ENCODE peak calls at places on chromosome 6, in ten cellular contexts. One of them, this sample, is unnamed.

GRCh38 chr6:44166116-44166515 is 7.5 kb downstream of the CAPN11 start:
- DNase-seq in NCI-H774: no peak
- DNase-seq in T follicular helper cell: no peak
- DNase-seq in iPS-NIHi11: no peak
- DNase-seq in BJ: no peak
- DNase-seq in foreskin fibroblast: no peak
- DNase-seq in left colon: no peak
- DNase-seq in ELR: no peak
- DNase-seq in HS-27A: no peak
- DNase-seq in upper lobe of right lung: no peak
- DNase-seq in this sample: no peak

GRCh38 chr6:143620461-143620860 is 57.3 kb upstream of the PHACTR2 start:
- DNase-seq in T follicular helper cell: no peak
- DNase-seq in ELR: peak
- DNase-seq in left colon: peak
- DNase-seq in HS-27A: peak
- DNase-seq in foreskin fibroblast: peak
- DNase-seq in BJ: no peak
- DNase-seq in upper lobe of right lung: no peak
- DNase-seq in NCI-H774: no peak
- DNase-seq in iPS-NIHi11: no peak
- DNase-seq in this sample: no peak

GRCh38 chr6:25369450-25370086 is 90.4 kb downstream of the CARMIL1 start:
- DNase-seq in T follicular helper cell: no peak
- DNase-seq in foreskin fibroblast: no peak
- DNase-seq in NCI-H774: peak
- DNase-seq in left colon: peak
- DNase-seq in BJ: no peak
- DNase-seq in iPS-NIHi11: no peak
- DNase-seq in ELR: no peak
- DNase-seq in HS-27A: no peak
- DNase-seq in upper lobe of right lung: no peak
- DNase-seq in this sample: no peak

GRCh38 chr6:118705799-118706481 is 54.5 kb upstream of the CEP85L start:
- DNase-seq in NCI-H774: no peak
- DNase-seq in HS-27A: peak
- DNase-seq in left colon: no peak
- DNase-seq in T follicular helper cell: no peak
- DNase-seq in BJ: no peak
- DNase-seq in upper lobe of right lung: no peak
- DNase-seq in ELR: peak
- DNase-seq in foreskin fibroblast: peak
- DNase-seq in iPS-NIHi11: peak
- DNase-seq in this sample: no peak

GRCh38 chr6:157985378-157986155 is 3.9 kb downstream of the SYNJ2 start:
- DNase-seq in left colon: peak
- DNase-seq in iPS-NIHi11: no peak
- DNase-seq in BJ: no peak
- DNase-seq in foreskin fibroblast: no peak
- DNase-seq in T follicular helper cell: no peak
- DNase-seq in ELR: peak
- DNase-seq in NCI-H774: peak
- DNase-seq in HS-27A: no peak
- DNase-seq in upper lobe of right lung: peak
- DNase-seq in this sample: no peak

GRCh38 chr6:157040191-157040590 is 263.0 kb downstream of the ARID1B start:
- DNase-seq in BJ: no peak
- DNase-seq in upper lobe of right lung: no peak
- DNase-seq in T follicular helper cell: no peak
- DNase-seq in NCI-H774: no peak
- DNase-seq in iPS-NIHi11: no peak
- DNase-seq in HS-27A: no peak
- DNase-seq in left colon: no peak
- DNase-seq in ELR: no peak
- DNase-seq in foreskin fibroblast: no peak
- DNase-seq in this sample: no peak

GRCh38 chr6:143822584-143823024 is 20.5 kb upstream of the LTV1 start:
- DNase-seq in left colon: no peak
- DNase-seq in BJ: no peak
- DNase-seq in NCI-H774: no peak
- DNase-seq in T follicular helper cell: no peak
- DNase-seq in ELR: peak
- DNase-seq in upper lobe of right lung: no peak
- DNase-seq in HS-27A: no peak
- DNase-seq in foreskin fibroblast: no peak
- DNase-seq in iPS-NIHi11: no peak
- DNase-seq in this sample: no peak

GRCh38 chr6:137738197-137738596 is 128.9 kb upstream of the TNFAIP3 start:
- DNase-seq in left colon: no peak
- DNase-seq in T follicular helper cell: no peak
- DNase-seq in NCI-H774: no peak
- DNase-seq in ELR: peak
- DNase-seq in iPS-NIHi11: no peak
- DNase-seq in HS-27A: no peak
- DNase-seq in foreskin fibroblast: peak
- DNase-seq in BJ: no peak
- DNase-seq in upper lobe of right lung: no peak
- DNase-seq in this sample: no peak

GRCh38 chr6:3532296-3532916 is 75.6 kb upstream of the SLC22A23 start:
- DNase-seq in NCI-H774: no peak
- DNase-seq in left colon: no peak
- DNase-seq in iPS-NIHi11: no peak
- DNase-seq in T follicular helper cell: no peak
- DNase-seq in ELR: no peak
- DNase-seq in HS-27A: no peak
- DNase-seq in BJ: no peak
- DNase-seq in upper lobe of right lung: no peak
- DNase-seq in foreskin fibroblast: no peak
- DNase-seq in this sample: no peak

GRCh38 chr6:22880686-22881433 is 311.5 kb downstream of the HDGFL1 start:
- DNase-seq in left colon: no peak
- DNase-seq in foreskin fibroblast: peak
- DNase-seq in iPS-NIHi11: no peak
- DNase-seq in T follicular helper cell: no peak
- DNase-seq in NCI-H774: no peak
- DNase-seq in ELR: peak
- DNase-seq in BJ: peak
- DNase-seq in upper lobe of right lung: no peak
- DNase-seq in HS-27A: peak
- DNase-seq in this sample: no peak

GRCh38 chr6:166005401-166005845 is 162.2 kb downstream of the TBXT start:
- DNase-seq in foreskin fibroblast: no peak
- DNase-seq in BJ: no peak
- DNase-seq in HS-27A: no peak
- DNase-seq in upper lobe of right lung: no peak
- DNase-seq in T follicular helper cell: no peak
- DNase-seq in NCI-H774: peak
- DNase-seq in iPS-NIHi11: peak
- DNase-seq in ELR: peak
- DNase-seq in left colon: no peak
- DNase-seq in this sample: no peak

GRCh38 chr6:100775667-100776066 is 105.5 kb downstream of the ASCC3 start:
- DNase-seq in T follicular helper cell: no peak
- DNase-seq in foreskin fibroblast: no peak
- DNase-seq in HS-27A: no peak
- DNase-seq in upper lobe of right lung: no peak
- DNase-seq in left colon: no peak
- DNase-seq in ELR: peak
- DNase-seq in BJ: peak
- DNase-seq in iPS-NIHi11: no peak
- DNase-seq in NCI-H774: no peak
- DNase-seq in this sample: no peak

GRCh38 chr6:38725414-38726183 is 10.5 kb downstream of the DNAH8 start:
- DNase-seq in ELR: peak
- DNase-seq in BJ: no peak
- DNase-seq in iPS-NIHi11: no peak
- DNase-seq in upper lobe of right lung: no peak
- DNase-seq in left colon: no peak
- DNase-seq in T follicular helper cell: no peak
- DNase-seq in HS-27A: peak
- DNase-seq in foreskin fibroblast: no peak
- DNase-seq in NCI-H774: no peak
- DNase-seq in this sample: no peak

GRCh38 chr6:26017567-26017966 is 55.0 kb downstream of the TRIM38 start:
- DNase-seq in NCI-H774: no peak
- DNase-seq in BJ: no peak
- DNase-seq in upper lobe of right lung: peak
- DNase-seq in iPS-NIHi11: peak
- DNase-seq in left colon: peak
- DNase-seq in T follicular helper cell: peak
- DNase-seq in foreskin fibroblast: peak
- DNase-seq in ELR: peak
- DNase-seq in HS-27A: no peak
- DNase-seq in this sample: peak

GRCh38 chr6:165922309-165922794 is 245.3 kb downstream of the TBXT start:
- DNase-seq in HS-27A: no peak
- DNase-seq in T follicular helper cell: no peak
- DNase-seq in BJ: no peak
- DNase-seq in upper lobe of right lung: no peak
- DNase-seq in NCI-H774: no peak
- DNase-seq in foreskin fibroblast: no peak
- DNase-seq in iPS-NIHi11: no peak
- DNase-seq in left colon: no peak
- DNase-seq in ELR: peak
- DNase-seq in this sample: no peak

GRCh38 chr6:143014764-143015163 is 45.9 kb upstream of the AIG1 start:
- DNase-seq in NCI-H774: no peak
- DNase-seq in ELR: peak
- DNase-seq in left colon: no peak
- DNase-seq in T follicular helper cell: no peak
- DNase-seq in foreskin fibroblast: no peak
- DNase-seq in upper lobe of right lung: no peak
- DNase-seq in BJ: no peak
- DNase-seq in iPS-NIHi11: no peak
- DNase-seq in HS-27A: no peak
- DNase-seq in this sample: no peak

GRCh38 chr6:22980446-22980845 is 411.1 kb downstream of the HDGFL1 start:
- DNase-seq in ELR: peak
- DNase-seq in left colon: no peak
- DNase-seq in upper lobe of right lung: no peak
- DNase-seq in T follicular helper cell: no peak
- DNase-seq in HS-27A: peak
- DNase-seq in iPS-NIHi11: no peak
- DNase-seq in foreskin fibroblast: peak
- DNase-seq in NCI-H774: no peak
- DNase-seq in BJ: no peak
- DNase-seq in this sample: no peak

GRCh38 chr6:6808343-6808742 is 219.8 kb downstream of the LY86 start:
- DNase-seq in foreskin fibroblast: no peak
- DNase-seq in left colon: no peak
- DNase-seq in HS-27A: no peak
- DNase-seq in upper lobe of right lung: no peak
- DNase-seq in iPS-NIHi11: no peak
- DNase-seq in T follicular helper cell: no peak
- DNase-seq in BJ: no peak
- DNase-seq in ELR: no peak
- DNase-seq in NCI-H774: no peak
- DNase-seq in this sample: no peak

GRCh38 chr6:108294297-108294786 is 512 bp upstream of the AFG1L start:
- DNase-seq in T follicular helper cell: no peak
- DNase-seq in iPS-NIHi11: no peak
- DNase-seq in foreskin fibroblast: no peak
- DNase-seq in BJ: no peak
- DNase-seq in ELR: no peak
- DNase-seq in upper lobe of right lung: no peak
- DNase-seq in NCI-H774: no peak
- DNase-seq in left colon: no peak
- DNase-seq in HS-27A: no peak
- DNase-seq in this sample: no peak

GRCh38 chr6:8215631-8216030 is 113.3 kb upstream of the EEF1E1 start:
- DNase-seq in upper lobe of right lung: no peak
- DNase-seq in iPS-NIHi11: no peak
- DNase-seq in HS-27A: no peak
- DNase-seq in BJ: no peak
- DNase-seq in ELR: peak
- DNase-seq in NCI-H774: no peak
- DNase-seq in T follicular helper cell: no peak
- DNase-seq in left colon: no peak
- DNase-seq in foreskin fibroblast: peak
- DNase-seq in this sample: no peak

GRCh38 chr6:124882580-124883393 is 79.5 kb upstream of the RNF217 start:
- DNase-seq in HS-27A: no peak
- DNase-seq in left colon: no peak
- DNase-seq in NCI-H774: no peak
- DNase-seq in BJ: no peak
- DNase-seq in upper lobe of right lung: no peak
- DNase-seq in iPS-NIHi11: no peak
- DNase-seq in T follicular helper cell: no peak
- DNase-seq in foreskin fibroblast: peak
- DNase-seq in ELR: peak
- DNase-seq in this sample: no peak

GRCh38 chr6:7045746-7046145 is 62.0 kb upstream of the RREB1 start:
- DNase-seq in BJ: no peak
- DNase-seq in NCI-H774: no peak
- DNase-seq in left colon: no peak
- DNase-seq in iPS-NIHi11: no peak
- DNase-seq in upper lobe of right lung: no peak
- DNase-seq in T follicular helper cell: no peak
- DNase-seq in foreskin fibroblast: no peak
- DNase-seq in HS-27A: no peak
- DNase-seq in ELR: no peak
- DNase-seq in this sample: no peak

GRCh38 chr6:17429381-17430061 is 36.1 kb downstream of the CAP2 start:
- DNase-seq in NCI-H774: peak
- DNase-seq in left colon: no peak
- DNase-seq in iPS-NIHi11: no peak
- DNase-seq in upper lobe of right lung: no peak
- DNase-seq in HS-27A: no peak
- DNase-seq in BJ: no peak
- DNase-seq in ELR: peak
- DNase-seq in foreskin fibroblast: peak
- DNase-seq in T follicular helper cell: no peak
- DNase-seq in this sample: no peak

GRCh38 chr6:73079611-73079955 is 145.7 kb downstream of the KHDC1L start:
- DNase-seq in upper lobe of right lung: no peak
- DNase-seq in iPS-NIHi11: no peak
- DNase-seq in HS-27A: peak
- DNase-seq in T follicular helper cell: no peak
- DNase-seq in NCI-H774: no peak
- DNase-seq in BJ: peak
- DNase-seq in foreskin fibroblast: no peak
- DNase-seq in ELR: peak
- DNase-seq in left colon: no peak
- DNase-seq in this sample: no peak

GRCh38 chr6:41524634-41525011 is 21.6 kb upstream of the FOXP4 start:
- DNase-seq in NCI-H774: no peak
- DNase-seq in foreskin fibroblast: no peak
- DNase-seq in ELR: no peak
- DNase-seq in iPS-NIHi11: no peak
- DNase-seq in upper lobe of right lung: no peak
- DNase-seq in left colon: no peak
- DNase-seq in T follicular helper cell: no peak
- DNase-seq in BJ: no peak
- DNase-seq in HS-27A: no peak
- DNase-seq in this sample: no peak

GRCh38 chr6:22221211-22221610 is 75.6 kb downstream of the PRL start:
- DNase-seq in ELR: no peak
- DNase-seq in BJ: no peak
- DNase-seq in left colon: no peak
- DNase-seq in foreskin fibroblast: no peak
- DNase-seq in iPS-NIHi11: no peak
- DNase-seq in T follicular helper cell: no peak
- DNase-seq in HS-27A: no peak
- DNase-seq in NCI-H774: no peak
- DNase-seq in upper lobe of right lung: no peak
- DNase-seq in this sample: no peak

GRCh38 chr6:19535351-19535750 is 301.8 kb upstream of the ID4 start:
- DNase-seq in left colon: no peak
- DNase-seq in T follicular helper cell: no peak
- DNase-seq in iPS-NIHi11: no peak
- DNase-seq in ELR: no peak
- DNase-seq in upper lobe of right lung: no peak
- DNase-seq in HS-27A: no peak
- DNase-seq in BJ: no peak
- DNase-seq in foreskin fibroblast: no peak
- DNase-seq in NCI-H774: peak
- DNase-seq in this sample: no peak

GRCh38 chr6:13561624-13562267 is 12.7 kb upstream of the SIRT5 start:
- DNase-seq in T follicular helper cell: no peak
- DNase-seq in upper lobe of right lung: no peak
- DNase-seq in ELR: no peak
- DNase-seq in iPS-NIHi11: no peak
- DNase-seq in foreskin fibroblast: no peak
- DNase-seq in left colon: no peak
- DNase-seq in HS-27A: no peak
- DNase-seq in NCI-H774: no peak
- DNase-seq in BJ: no peak
- DNase-seq in this sample: no peak